ENCODE peak calls at places on chromosomes 4 and X, in six cellular contexts. N is cardiac fibroblast, A is DND-41, J is AG04450, Q is lower leg skin, T is cardiac muscle cell. L is an unnamed sample.

GRCh38 chr4:149835280-149835679 is 19.6 kb upstream of the IQCM start:
- DNase-seq in Q (no peak), J (no peak), N (no peak), T (no peak), A (no peak), L (no peak)

GRCh38 chr4:182576609-182577289 is 333.5 kb downstream of the TENM3 start:
- DNase-seq in J (peak; percentile 23), Q (no peak), A (no peak), N (no peak), T (no peak), L (no peak)

GRCh38 chr4:5857199-5857598 is 35.7 kb downstream of the CRMP1 start:
- DNase-seq in N (no peak), A (no peak), Q (no peak), J (no peak), T (no peak), L (no peak)

GRCh38 chr4:159042097-159042605 is 60.7 kb upstream of the RAPGEF2 start:
- DNase-seq in J (no peak), Q (no peak), A (no peak), N (no peak), T (peak; percentile 31), L (no peak)

GRCh38 chr4:86401826-86402225 is 42.0 kb upstream of the MAPK10 start:
- DNase-seq in T (no peak), J (no peak), N (no peak), Q (no peak), A (no peak), L (no peak)

GRCh38 chrX:132092439-132093065 is 35.3 kb downstream of the FRMD7 start:
- DNase-seq in Q (no peak), T (peak; percentile 77), J (peak; percentile 2), A (peak; percentile 54), N (peak; percentile 82), L (peak; percentile 38)

GRCh38 chr4:154004859-154005520 is 216.1 kb upstream of the SFRP2 start:
- DNase-seq in Q (no peak), T (peak; percentile 45), A (no peak), J (no peak), N (peak; percentile 98), L (no peak)

GRCh38 chrX:48918303-48918643 is 551 bp downstream of the PIM2 start:
- DNase-seq in J (no peak), N (no peak), Q (no peak), T (no peak), A (no peak), L (no peak)

GRCh38 chr4:16952896-16953605 is 54.6 kb upstream of the LDB2 start:
- DNase-seq in A (no peak), Q (no peak), T (peak; percentile 25), N (no peak), J (no peak), L (no peak)

GRCh38 chr4:80586716-80587115 is 251.2 kb downstream of the CFAP299 start:
- DNase-seq in J (no peak), Q (no peak), A (no peak), T (no peak), N (no peak), L (no peak)

GRCh38 chr4:1039493-1040343 is 28.3 kb downstream of the FGFRL1 start:
- DNase-seq in J (no peak), Q (no peak), N (peak; percentile 36), A (no peak), T (peak; percentile 64), L (no peak)

GRCh38 chrX:118116308-118117068 is at the start of gene KLHL13:
- DNase-seq in Q (no peak), T (peak; percentile 44), J (no peak), N (peak; percentile 17), A (no peak), L (no peak)

GRCh38 chr4:1072830-1073446 is 40.4 kb downstream of the RNF212 start:
- DNase-seq in Q (no peak), A (peak; percentile 51), J (no peak), N (peak; percentile 69), T (peak; percentile 72), L (peak; percentile 78)

GRCh38 chr4:16043820-16044554 is 39.8 kb downstream of the PROM1 start:
- DNase-seq in N (no peak), Q (no peak), T (no peak), A (no peak), J (no peak), L (no peak)

GRCh38 chr4:70110917-70111316 is 43.1 kb upstream of the PRR27 start:
- DNase-seq in J (no peak), Q (no peak), N (no peak), T (no peak), A (no peak), L (no peak)

GRCh38 chrX:30161043-30161442 is 54.3 kb upstream of the MAGEB2 start:
- DNase-seq in Q (no peak), A (no peak), N (peak; percentile 2), T (no peak), J (no peak), L (no peak)

GRCh38 chr4:114400531-114400930 is 198.1 kb upstream of the UGT8 start:
- DNase-seq in Q (no peak), T (no peak), A (no peak), N (peak; percentile 4), J (no peak), L (no peak)

GRCh38 chrX:18898517-18898916 is 85.4 kb downstream of the PHKA2 start:
- DNase-seq in N (no peak), A (no peak), J (no peak), Q (no peak), T (no peak), L (no peak)

GRCh38 chr4:58961283-58961682 is 1851.1 kb upstream of the IGFBP7 start:
- DNase-seq in A (no peak), N (no peak), J (no peak), T (no peak), Q (no peak), L (no peak)

GRCh38 chr4:121794505-121795192 is 6.5 kb upstream of the EXOSC9 start:
- DNase-seq in A (no peak), N (no peak), Q (no peak), T (peak; percentile 46), J (no peak), L (no peak)

GRCh38 chr4:150723727-150724411 is 141.9 kb downstream of the MAB21L2 start:
- DNase-seq in N (no peak), J (no peak), Q (no peak), T (no peak), A (no peak), L (no peak)

GRCh38 chr4:140774956-140775355 is 18.8 kb upstream of the TBC1D9 start:
- DNase-seq in Q (no peak), A (no peak), N (no peak), T (no peak), J (no peak), L (no peak)

GRCh38 chrX:23888887-23889501 is 18.7 kb downstream of the APOO start:
- DNase-seq in A (no peak), T (no peak), Q (no peak), N (peak; percentile 52), J (no peak), L (no peak)
- H3K4me3 ChIP-seq in A (no peak overlapping the region), T (no peak overlapping the region), Q (no peak overlapping the region), N (no peak overlapping the region), J (no peak overlapping the region), L (no peak overlapping the region)

GRCh38 chrX:6223516-6223915 is 5.2 kb downstream of the NLGN4X start:
- DNase-seq in T (no peak), J (no peak), N (no peak), A (no peak), Q (no peak), L (no peak)

GRCh38 chrX:6227445-6227820 is 1.2 kb downstream of the NLGN4X start:
- DNase-seq in N (no peak), A (peak; percentile 65), J (no peak), T (no peak), Q (no peak), L (no peak)

GRCh38 chrX:6226646-6227444 is 1.8 kb downstream of the NLGN4X start:
- DNase-seq in T (no peak), J (no peak), N (no peak), Q (no peak), A (peak; percentile 41), L (no peak)

GRCh38 chrX:6226053-6226645 is 2.5 kb downstream of the NLGN4X start:
- DNase-seq in J (no peak), Q (no peak), A (peak; percentile 72), T (no peak), N (no peak), L (no peak)

DNA sequence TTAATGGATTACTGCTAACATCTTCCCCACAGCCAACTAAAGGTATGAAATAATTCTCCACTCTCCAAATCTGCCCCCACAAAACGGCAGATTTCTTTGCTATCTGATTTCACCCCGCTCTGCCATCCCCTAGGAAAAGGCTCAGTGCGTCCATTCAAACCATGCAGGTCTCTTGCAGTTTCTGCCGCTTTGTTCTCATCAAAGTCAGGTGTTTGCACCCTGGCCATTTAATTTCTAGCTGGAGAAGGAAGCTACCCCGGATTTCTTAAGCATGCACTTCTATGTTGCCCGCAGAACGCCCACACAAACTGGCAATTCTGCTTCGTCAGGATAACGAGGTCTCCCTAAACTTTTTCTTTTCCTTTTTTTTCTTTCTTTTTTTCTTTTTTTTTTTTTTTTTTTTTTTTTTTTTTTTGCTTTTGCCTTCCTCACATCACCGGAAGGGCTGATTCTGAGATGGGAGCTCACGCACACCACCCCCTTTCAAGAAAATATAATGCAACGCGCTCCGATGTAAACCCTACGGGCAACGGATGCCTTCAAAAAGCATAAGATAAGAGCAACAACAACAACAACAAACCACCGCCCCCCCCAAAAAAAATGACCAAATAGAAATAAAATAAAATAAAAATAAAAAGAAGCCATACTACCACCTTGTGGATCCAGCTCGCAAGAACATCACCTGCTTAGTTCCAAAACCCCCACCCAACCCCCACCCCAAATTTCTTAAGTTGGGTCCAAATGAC is 3.2 kb downstream of the NLGN4X start:
- DNase-seq in T (no peak), J (no peak), Q (no peak), A (peak; percentile 27), N (no peak), L (no peak)
- H3K4me3 ChIP-seq in T (peak overlapping the region; percentile 65), J (no peak overlapping the region), Q (no peak overlapping the region), A (peak overlapping the region; percentile 76), N (no peak overlapping the region), L (peak overlapping the region; percentile 28)

GRCh38 chrX:9610774-9611392 is 146.0 kb downstream of the TBL1X start:
- DNase-seq in T (peak; percentile 25), N (peak; percentile 40), J (no peak), A (no peak), Q (peak; percentile 17), L (no peak)
- H3K4me3 ChIP-seq in T (no peak overlapping the region), N (peak overlapping the region; percentile 1), J (no peak overlapping the region), A (no peak overlapping the region), Q (no peak overlapping the region), L (no peak overlapping the region)

DNA sequence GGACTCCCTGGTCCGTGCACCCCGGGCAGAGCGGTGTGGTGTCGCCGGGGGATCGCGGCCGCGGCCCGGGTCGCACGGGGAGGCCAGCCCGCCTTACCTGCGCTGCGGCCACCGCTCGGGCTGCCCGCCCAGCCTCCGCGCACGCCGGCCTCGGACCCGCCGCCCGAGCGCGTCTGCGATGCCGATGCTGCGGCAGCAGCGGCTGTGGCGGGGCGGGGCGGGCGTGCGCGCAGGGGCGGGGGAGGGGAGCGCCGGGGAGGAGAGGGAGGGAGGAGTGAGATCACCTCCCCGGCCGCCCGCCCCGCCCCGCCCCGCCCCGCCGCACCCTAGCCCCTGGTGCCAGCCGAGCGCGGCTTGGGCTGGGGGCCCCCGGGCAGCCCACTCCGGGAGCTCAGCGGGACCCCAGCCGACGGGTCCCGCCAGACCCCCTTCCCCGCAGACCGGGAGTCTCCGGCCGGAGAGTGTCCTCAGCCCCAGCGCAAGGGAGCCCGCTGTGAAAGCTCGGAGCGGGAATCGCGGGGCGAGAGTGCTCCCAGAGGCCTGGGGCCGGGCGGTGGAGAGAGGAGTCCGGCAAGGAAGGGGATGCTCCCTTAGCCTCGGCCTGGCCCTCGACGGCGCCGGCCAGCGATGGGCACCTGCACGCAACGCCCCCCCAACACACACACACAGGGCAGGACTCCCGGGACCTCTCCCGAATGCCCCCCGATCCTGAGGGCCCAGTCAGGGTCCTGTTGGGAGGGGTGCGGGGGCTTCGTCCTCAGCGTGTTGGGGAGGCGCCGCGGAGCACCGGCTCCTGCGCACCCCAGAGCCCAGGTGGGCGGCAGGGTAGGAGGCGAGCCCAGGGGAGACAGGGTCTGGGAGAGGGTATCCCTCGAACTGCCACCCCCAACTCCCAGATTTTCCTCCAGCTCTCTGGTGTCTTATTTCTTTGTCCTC is at the start of gene L1CAM:
- DNase-seq in A (no peak), N (no peak), Q (no peak), J (no peak), T (no peak), L (no peak)
- H3K4me3 ChIP-seq in A (no peak within 1 kb of the TSS), N (no peak within 1 kb of the TSS), Q (no peak within 1 kb of the TSS), J (no peak within 1 kb of the TSS), T (peak within 1 kb of the TSS; percentile 10), L (no peak within 1 kb of the TSS)